ENCODE peak calls at places on chromosome 11, in nine cellular contexts. One of them, this sample, is unnamed.

GRCh38 chr11:86676533-86677154 is 4.2 kb upstream of the ME3 start:
- DNase-seq in hepatocyte: peak; percentile 32
- DNase-seq in left ventricle myocardium inferior: no peak
- DNase-seq in GF-D8: no peak
- DNase-seq in NCI-H1105 treated with DMSO at 0.1 percent for 48 hours: no peak
- DNase-seq in mammary epithelial cell: no peak
- DNase-seq in suprapubic skin: no peak
- DNase-seq in HCEC 1CT: peak; percentile 50
- DNase-seq in AG09319: no peak
- DNase-seq in this sample: no peak

GRCh38 chr11:1937616-1938342 is 9.4 kb upstream of the MRPL23 start:
- DNase-seq in hepatocyte: no peak
- DNase-seq in left ventricle myocardium inferior: no peak
- DNase-seq in GF-D8: no peak
- DNase-seq in NCI-H1105 treated with DMSO at 0.1 percent for 48 hours: no peak
- DNase-seq in mammary epithelial cell: no peak
- DNase-seq in suprapubic skin: peak; percentile 57
- DNase-seq in HCEC 1CT: no peak
- DNase-seq in AG09319: no peak
- DNase-seq in this sample: peak; percentile 78

GRCh38 chr11:15750535-15751297 is 605.6 kb downstream of the SOX6 start:
- DNase-seq in hepatocyte: no peak
- DNase-seq in left ventricle myocardium inferior: no peak
- DNase-seq in GF-D8: no peak
- DNase-seq in NCI-H1105 treated with DMSO at 0.1 percent for 48 hours: peak; percentile 99
- DNase-seq in mammary epithelial cell: no peak
- DNase-seq in suprapubic skin: no peak
- DNase-seq in HCEC 1CT: no peak
- DNase-seq in AG09319: no peak
- DNase-seq in this sample: no peak

GRCh38 chr11:112610996-112611795 is 350.0 kb upstream of the NCAM1 start:
- DNase-seq in hepatocyte: no peak
- DNase-seq in left ventricle myocardium inferior: no peak
- DNase-seq in GF-D8: no peak
- DNase-seq in NCI-H1105 treated with DMSO at 0.1 percent for 48 hours: peak; percentile 39
- DNase-seq in mammary epithelial cell: peak; percentile 57
- DNase-seq in suprapubic skin: no peak
- DNase-seq in HCEC 1CT: peak; percentile 11
- DNase-seq in AG09319: no peak
- DNase-seq in this sample: no peak

GRCh38 chr11:75184051-75184450 is 33.1 kb downstream of the SLCO2B1 start:
- DNase-seq in hepatocyte: no peak
- DNase-seq in left ventricle myocardium inferior: no peak
- DNase-seq in GF-D8: no peak
- DNase-seq in NCI-H1105 treated with DMSO at 0.1 percent for 48 hours: no peak
- DNase-seq in mammary epithelial cell: no peak
- DNase-seq in suprapubic skin: no peak
- DNase-seq in HCEC 1CT: no peak
- DNase-seq in AG09319: no peak
- DNase-seq in this sample: no peak

GRCh38 chr11:43576834-43577521 is 103.6 kb upstream of the HSD17B12 start:
- DNase-seq in hepatocyte: peak; percentile 73
- DNase-seq in left ventricle myocardium inferior: peak; percentile 35
- DNase-seq in GF-D8: no peak
- DNase-seq in NCI-H1105 treated with DMSO at 0.1 percent for 48 hours: no peak
- DNase-seq in mammary epithelial cell: no peak
- DNase-seq in suprapubic skin: no peak
- DNase-seq in HCEC 1CT: peak; percentile 48
- DNase-seq in AG09319: no peak
- DNase-seq in this sample: no peak

GRCh38 chr11:130737866-130738431 is 178.3 kb downstream of the SNX19 start:
- DNase-seq in hepatocyte: peak; percentile 41
- DNase-seq in left ventricle myocardium inferior: peak; percentile 78
- DNase-seq in GF-D8: no peak
- DNase-seq in NCI-H1105 treated with DMSO at 0.1 percent for 48 hours: peak; percentile 99
- DNase-seq in mammary epithelial cell: no peak
- DNase-seq in suprapubic skin: no peak
- DNase-seq in HCEC 1CT: no peak
- DNase-seq in AG09319: peak; percentile 82
- DNase-seq in this sample: no peak

GRCh38 chr11:2462986-2463765 is 18.4 kb downstream of the KCNQ1 start:
- DNase-seq in hepatocyte: no peak
- DNase-seq in left ventricle myocardium inferior: peak; percentile 82
- DNase-seq in GF-D8: no peak
- DNase-seq in NCI-H1105 treated with DMSO at 0.1 percent for 48 hours: peak; percentile 2
- DNase-seq in mammary epithelial cell: no peak
- DNase-seq in suprapubic skin: no peak
- DNase-seq in HCEC 1CT: no peak
- DNase-seq in AG09319: no peak
- DNase-seq in this sample: no peak

This sample was measured in lower leg skin.